ENCODE peak calls at places on chromosomes 7 and 10, in six cellular contexts. I, G, A, B, P and N are unnamed samples.

GRCh38 chr7:40057292-40057691 is 77.1 kb downstream of the MPLKIP start:
- DNase-seq in I (no peak), G (no peak), A (no peak), B (no peak), P (peak; percentile 18), N (no peak)

GRCh38 chr10:97755718-97756117 is 16.1 kb downstream of the SFRP5 start:
- DNase-seq in I (no peak), G (no peak), A (no peak), B (no peak), P (no peak), N (no peak)

GRCh38 chr7:27100601-27101187 is 1.8 kb downstream of the HOXA2 start:
- DNase-seq in I (no peak), G (no peak), A (no peak), B (no peak), P (no peak), N (no peak)

GRCh38 chr7:85033263-85033662 is 153.6 kb downstream of the SEMA3D start:
- DNase-seq in I (no peak), G (no peak), A (no peak), B (no peak), P (no peak), N (no peak)

GRCh38 chr7:70619659-70620058 is 512.3 kb upstream of the GALNT17 start:
- DNase-seq in I (no peak), G (no peak), A (no peak), B (no peak), P (no peak), N (no peak)

GRCh38 chr7:108525985-108526767 is at the start of gene PNPLA8:
- DNase-seq in I (peak; percentile 98), G (peak; percentile 100), A (peak; percentile 98), B (peak; percentile 100), P (peak; percentile 99), N (peak; percentile 98)

GRCh38 chr7:51455948-51456347 is 139.3 kb upstream of the COBL start:
- DNase-seq in I (no peak), G (peak; percentile 27), A (no peak), B (no peak), P (no peak), N (no peak)

GRCh38 chr7:82166666-82167065 is 276.9 kb downstream of the CACNA2D1 start:
- DNase-seq in I (no peak), G (no peak), A (no peak), B (no peak), P (no peak), N (no peak)

GRCh38 chr10:61896854-61897661 is 4.4 kb upstream of the ARID5B start:
- DNase-seq in I (peak; percentile 85), G (peak; percentile 58), A (peak; percentile 74), B (peak; percentile 79), P (peak; percentile 88), N (peak; percentile 80)

GRCh38 chr7:126394406-126394805 is 858.3 kb downstream of the GRM8 start:
- DNase-seq in I (no peak), G (no peak), A (no peak), B (no peak), P (no peak), N (no peak)

GRCh38 chr10:92913973-92914372 is 65.7 kb downstream of the EXOC6 start:
- DNase-seq in I (no peak), G (peak; percentile 43), A (no peak), B (no peak), P (no peak), N (no peak)

GRCh38 chr10:117818696-117819095 is 228.0 kb downstream of the RAB11FIP2 start:
- DNase-seq in I (no peak), G (no peak), A (no peak), B (no peak), P (no peak), N (no peak)

GRCh38 chr7:30933124-30933893 is 21.7 kb downstream of the AQP1 start:
- DNase-seq in I (no peak), G (peak; percentile 49), A (no peak), B (peak; percentile 66), P (peak; percentile 7), N (no peak)

GRCh38 chr7:149181136-149181790 is 14.1 kb upstream of the ZNF282 start:
- DNase-seq in I (no peak), G (no peak), A (no peak), B (no peak), P (no peak), N (no peak)

GRCh38 chr10:6280291-6280690 is 77.6 kb downstream of the PFKFB3 start:
- DNase-seq in I (no peak), G (no peak), A (no peak), B (no peak), P (no peak), N (no peak)

GRCh38 chr10:113953505-113954272 is 90.0 kb upstream of the ADRB1 start:
- DNase-seq in I (no peak), G (no peak), A (no peak), B (no peak), P (peak; percentile 8), N (no peak)

GRCh38 chr7:1268866-1269265 is 36.2 kb downstream of the UNCX start:
- DNase-seq in I (no peak), G (no peak), A (no peak), B (no peak), P (no peak), N (no peak)

GRCh38 chr10:121355161-121355560 is 243.1 kb downstream of the FGFR2 start:
- DNase-seq in I (no peak), G (no peak), A (no peak), B (no peak), P (no peak), N (no peak)

GRCh38 chr10:127345231-127345965 is 149.0 kb upstream of the INSYN2A start:
- DNase-seq in I (no peak), G (no peak), A (no peak), B (no peak), P (no peak), N (no peak)

GRCh38 chr7:3461923-3462322 is 160.9 kb downstream of the SDK1 start:
- DNase-seq in I (no peak), G (no peak), A (no peak), B (no peak), P (no peak), N (no peak)

GRCh38 chr7:30740417-30741181 is 11.3 kb upstream of the INMT start:
- DNase-seq in I (no peak), G (peak; percentile 88), A (peak; percentile 29), B (peak; percentile 97), P (peak; percentile 87), N (peak; percentile 23)

DNA sequence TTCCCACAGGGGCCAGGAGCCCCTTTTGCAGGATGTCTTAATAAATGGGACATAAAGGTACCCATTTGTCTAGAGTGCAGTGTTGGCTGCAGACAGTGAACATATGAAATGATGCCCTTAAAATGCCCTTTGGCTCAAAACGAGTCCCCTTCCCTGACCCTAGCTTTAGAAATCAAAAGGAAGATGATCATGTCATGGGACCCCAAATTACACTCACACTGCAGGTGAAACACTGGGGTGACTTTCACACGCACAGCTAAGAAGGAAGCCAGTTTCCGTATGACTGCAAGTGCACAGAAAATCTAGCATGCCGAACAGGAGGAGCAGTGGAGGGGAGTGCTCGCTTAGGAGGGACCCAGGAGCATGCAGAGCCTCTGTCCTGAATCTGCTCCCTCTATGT is 154.5 kb upstream of the KLF14 start:
- DNase-seq in I (no peak), G (no peak), A (no peak), B (no peak), P (no peak), N (no peak)
- TF ChIP-seq ATF3 in I (no peak), G (no peak), A (no peak), B (no peak), P (no peak), N (no peak)

GRCh38 chr10:86389441-86390193 is 23.0 kb upstream of the GRID1 start:
- DNase-seq in I (no peak), G (peak; percentile 93), A (no peak), B (peak; percentile 93), P (peak; percentile 53), N (no peak)
- TF ChIP-seq ATF3 in I (no peak), G (no peak), A (no peak), B (no peak), P (no peak), N (no peak)

GRCh38 chr10:123222832-123223231 is 68.6 kb downstream of the BUB3 start:
- DNase-seq in I (no peak), G (no peak), A (no peak), B (no peak), P (no peak), N (no peak)

DNA sequence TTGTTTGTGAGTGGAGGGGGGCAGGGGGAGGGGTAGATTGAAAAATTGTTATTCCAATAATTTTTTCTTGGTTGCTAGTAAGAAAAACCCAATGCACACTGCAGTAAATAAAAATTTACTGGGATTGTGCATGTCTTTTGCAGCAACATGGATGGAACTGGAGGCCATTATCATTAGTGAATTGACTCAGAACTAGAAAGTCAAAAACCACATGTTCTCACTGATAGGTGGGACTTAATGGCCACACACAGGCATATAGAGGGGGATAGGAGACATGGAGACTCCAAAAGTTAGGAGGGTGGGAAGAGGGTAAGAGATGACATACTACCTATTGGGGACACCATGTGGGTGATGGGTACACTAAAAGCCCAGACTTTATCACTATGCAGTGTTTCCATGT is 67.2 kb downstream of the BUB3 start:
- DNase-seq in I (no peak), G (no peak), A (no peak), B (no peak), P (no peak), N (no peak)
- TF ChIP-seq ATF3 in I (no peak), G (no peak), A (no peak), B (no peak), P (no peak), N (no peak)

DNA sequence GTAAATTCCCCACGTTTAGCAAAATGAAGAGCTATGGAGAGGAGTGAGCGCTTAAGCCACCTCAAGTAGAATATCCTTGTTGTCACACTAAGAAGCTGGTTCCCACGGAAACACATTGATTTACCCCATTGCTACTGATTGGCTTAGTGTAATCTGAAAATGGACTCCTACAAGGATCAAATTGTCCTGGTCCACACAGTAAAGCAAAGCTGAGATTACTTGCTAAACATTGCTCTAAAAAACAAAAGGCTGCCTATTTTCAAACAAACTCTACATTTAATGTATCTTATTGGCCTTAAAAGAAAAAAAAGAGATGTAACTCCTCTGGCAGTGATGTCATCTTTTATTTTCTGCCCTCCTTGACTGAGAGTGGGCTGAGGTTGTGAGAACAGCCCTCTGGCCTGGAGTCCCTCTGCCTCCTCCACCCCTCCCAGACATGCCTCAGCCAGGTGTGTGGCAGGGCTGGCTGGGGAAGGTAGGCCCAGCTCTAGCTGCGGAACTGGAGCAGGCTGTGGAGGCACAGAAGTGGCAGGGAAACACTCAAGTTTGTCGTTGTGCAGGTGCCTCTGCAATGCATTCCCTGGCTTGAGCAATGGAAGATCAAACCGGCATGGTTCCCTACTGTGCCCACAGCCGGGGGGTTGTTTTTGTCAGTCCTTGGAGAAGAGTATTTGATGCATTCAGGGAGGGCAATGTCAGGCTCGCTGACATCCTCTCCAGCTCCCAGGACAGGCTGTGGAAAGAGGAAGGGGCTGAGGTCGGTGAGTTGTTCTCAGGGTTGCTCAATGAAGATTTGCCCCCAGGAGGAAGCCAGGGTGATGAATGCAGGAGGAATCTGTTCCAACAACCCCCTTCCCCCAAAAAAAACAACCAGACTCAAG is 9.1 kb downstream of the KLF6 start:
- DNase-seq in I (no peak), G (peak; percentile 63), A (no peak), B (peak; percentile 56), P (no peak), N (peak; percentile 55)
- TF ChIP-seq ATF3 in I (no peak), G (no peak), A (no peak), B (no peak), P (no peak), N (no peak)

GRCh38 chr7:48847896-48848295 is 76.5 kb upstream of the CDC14C start:
- DNase-seq in I (no peak), G (no peak), A (no peak), B (no peak), P (no peak), N (no peak)
- TF ChIP-seq ATF3 in I (no peak), G (no peak), A (no peak), B (no peak), P (no peak), N (no peak)

GRCh38 chr10:71255817-71256660 is 43.7 kb downstream of the UNC5B start:
- DNase-seq in I (no peak), G (no peak), A (no peak), B (no peak), P (no peak), N (peak; percentile 56)
- TF ChIP-seq ATF3 in I (no peak), G (no peak), A (no peak), B (no peak), P (no peak), N (no peak)